ENCODE peak calls at places on chromosomes 16 and 17, in six cellular contexts. Q is stomach, W is upper lobe of right lung, C is SK-N-SH, A is NB4, V is mucosa of descending colon. O is an unnamed sample.

GRCh38 chr17:31586946-31587345 is 195.5 kb downstream of the RAB11FIP4 start:
- DNase-seq in V (no peak), W (no peak), Q (no peak), A (peak; percentile 47), C (no peak), O (no peak)

GRCh38 chr16:55513616-55514015 is 4.7 kb downstream of the LPCAT2 start:
- DNase-seq in Q (no peak), C (no peak), V (no peak), W (no peak), A (no peak), O (no peak)

GRCh38 chr16:66382966-66383299 is 16.4 kb downstream of the CDH5 start:
- DNase-seq in A (no peak), W (no peak), Q (no peak), C (no peak), V (no peak), O (no peak)

GRCh38 chr16:50396770-50397525 is 28.2 kb upstream of the BRD7 start:
- DNase-seq in A (peak; percentile 42), C (no peak), V (no peak), W (no peak), Q (no peak), O (peak; percentile 83)

GRCh38 chr16:138049-138417 is 440 bp downstream of the NPRL3 start:
- DNase-seq in Q (no peak), A (peak; percentile 29), C (peak; percentile 76), W (peak; percentile 72), V (peak; percentile 15), O (no peak)

GRCh38 chr17:55584055-55584685 is 72.9 kb upstream of the SMIM36 start:
- DNase-seq in V (no peak), W (no peak), A (peak; percentile 31), C (no peak), Q (no peak), O (peak; percentile 5)

GRCh38 chr16:9384141-9384540 is 292.7 kb downstream of the HAPSTR1 start:
- DNase-seq in V (no peak), C (no peak), A (no peak), Q (no peak), W (no peak), O (no peak)

GRCh38 chr17:58323420-58324408 is 4.9 kb downstream of the TSPOAP1 start:
- DNase-seq in Q (no peak), V (no peak), W (no peak), C (no peak), A (no peak), O (no peak)

GRCh38 chr17:42573095-42573494 is 4.4 kb downstream of the PSMC3IP start:
- DNase-seq in V (no peak), C (no peak), W (peak; percentile 4), A (peak; percentile 27), Q (no peak), O (no peak)

GRCh38 chr17:13728751-13729150 is 127.0 kb upstream of the HS3ST3A1 start:
- DNase-seq in Q (no peak), W (no peak), V (no peak), A (no peak), C (no peak), O (no peak)

GRCh38 chr17:41271858-41272257 is 3.6 kb upstream of the KRTAP9-7 start:
- DNase-seq in A (no peak), V (no peak), Q (no peak), W (no peak), C (no peak), O (no peak)

GRCh38 chr17:77424585-77425344 is 284.0 kb downstream of the SEC14L1 start:
- DNase-seq in Q (peak; percentile 72), C (peak; percentile 99), V (peak; percentile 75), W (peak; percentile 88), A (peak; percentile 59), O (no peak)

GRCh38 chr17:78882546-78883089 is 20.4 kb downstream of the CEP295NL start:
- DNase-seq in V (no peak), C (peak; percentile 88), Q (no peak), A (peak; percentile 79), W (peak; percentile 72), O (no peak)

GRCh38 chr16:54034684-54035083 is 251.9 kb downstream of the IRX3 start:
- DNase-seq in A (peak; percentile 58), W (no peak), C (no peak), Q (no peak), V (no peak), O (no peak)

GRCh38 chr17:50807675-50808074 is 27.7 kb upstream of the WFIKKN2 start:
- DNase-seq in Q (no peak), V (no peak), A (no peak), C (no peak), W (no peak), O (no peak)

GRCh38 chr16:8877894-8878522 is 4.1 kb upstream of the LITAFD start:
- DNase-seq in W (no peak), A (no peak), Q (no peak), C (no peak), V (no peak), O (peak; percentile 47)

GRCh38 chr16:66399930-66400329 is 27.2 kb upstream of the BEAN1 start:
- DNase-seq in C (peak; percentile 46), Q (no peak), A (peak; percentile 40), V (no peak), W (no peak), O (no peak)

GRCh38 chr16:24988593-24989338 is 26.4 kb downstream of the ARHGAP17 start:
- DNase-seq in Q (peak; percentile 40), W (no peak), V (peak; percentile 80), C (peak; percentile 57), A (no peak), O (peak; percentile 75)

GRCh38 chr17:38667099-38667786 is 7.5 kb downstream of the EPOP start:
- DNase-seq in A (peak; percentile 81), C (peak; percentile 88), V (peak; percentile 71), W (peak; percentile 68), Q (peak; percentile 70), O (peak; percentile 96)

GRCh38 chr16:84970447-84971127 is 40.7 kb downstream of the ZDHHC7 start:
- DNase-seq in W (peak; percentile 92), V (peak; percentile 74), Q (peak; percentile 84), A (peak; percentile 85), C (peak; percentile 85), O (peak; percentile 88)

GRCh38 chr17:38663125-38663751 is 11.5 kb downstream of the EPOP start:
- DNase-seq in C (peak; percentile 88), Q (peak; percentile 76), V (peak; percentile 77), A (peak; percentile 80), W (peak; percentile 82), O (peak; percentile 99)

DNA sequence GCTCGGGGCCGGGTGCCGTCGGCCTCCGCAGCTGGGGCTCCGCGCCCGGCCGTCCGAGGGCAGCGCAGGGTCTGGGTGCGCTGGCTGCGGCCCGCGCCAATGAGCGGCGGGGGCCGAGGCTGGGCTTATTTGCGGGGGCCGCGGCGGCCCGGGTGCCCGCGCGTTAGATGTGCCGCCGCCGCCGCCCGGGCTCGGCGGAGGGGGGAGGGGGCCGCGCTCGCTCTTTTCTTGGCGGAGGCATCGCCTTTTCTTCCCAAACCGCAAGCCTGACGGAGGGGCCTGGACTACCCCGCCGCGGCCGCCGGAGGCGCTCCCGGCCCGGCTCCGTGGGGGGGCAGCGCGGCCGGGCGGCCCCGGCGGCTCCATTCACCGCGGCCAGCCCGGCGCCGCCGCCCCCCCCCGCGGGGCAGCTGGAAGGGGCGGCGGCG is at the start of gene NOTUM:
- DNase-seq in W (no peak), Q (no peak), V (no peak), A (peak; percentile 56), C (peak; percentile 90), O (no peak)
- TF ChIP-seq CTCF in W (no peak), Q (no peak), V (no peak), A (no peak), C (peak; percentile 42), O (no peak)

DNA sequence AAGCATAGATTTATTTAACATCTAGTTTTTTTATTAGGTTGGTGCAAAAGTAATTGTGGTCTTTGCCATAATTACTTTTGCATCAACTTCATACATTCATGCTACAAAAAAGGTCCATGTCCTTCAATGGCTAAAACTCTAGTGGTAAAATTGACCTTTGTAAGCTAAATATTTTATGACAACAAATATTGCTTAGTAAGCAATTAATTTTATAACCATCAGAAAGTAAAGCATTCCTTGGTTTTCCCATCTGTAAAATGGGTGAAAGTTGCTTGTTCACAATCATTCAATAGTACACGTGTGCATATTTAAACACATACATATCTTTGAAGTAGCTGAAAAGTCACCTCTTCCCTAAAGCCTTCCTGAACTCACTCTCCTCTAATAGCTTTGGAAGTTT is 789.6 kb downstream of the CDH8 start:
- DNase-seq in W (no peak), C (no peak), V (no peak), Q (no peak), A (no peak), O (no peak)
- TF ChIP-seq CTCF in W (no peak), C (no peak), V (no peak), Q (no peak), A (no peak), O (no peak)

GRCh38 chr17:76365256-76365903 is 11.7 kb upstream of the PRPSAP1 start:
- DNase-seq in V (no peak), Q (no peak), C (no peak), W (no peak), A (no peak), O (no peak)
- TF ChIP-seq CTCF in V (no peak), Q (no peak), C (no peak), W (peak; percentile 22), A (no peak), O (peak; percentile 29)

GRCh38 chr17:45231481-45232116 is 9.9 kb downstream of the FMNL1 start:
- DNase-seq in W (no peak), C (peak; percentile 76), Q (peak; percentile 56), V (peak; percentile 50), A (no peak), O (peak; percentile 85)
- TF ChIP-seq CTCF in W (peak; percentile 33), C (peak; percentile 38), Q (no peak), V (no peak), A (no peak), O (peak; percentile 66)

GRCh38 chr16:89168381-89169189 is 3.0 kb upstream of the CDH15 start:
- DNase-seq in W (no peak), C (no peak), A (no peak), Q (no peak), V (no peak), O (peak; percentile 42)
- TF ChIP-seq CTCF in W (no peak), C (peak; percentile 10), A (no peak), Q (no peak), V (no peak), O (peak; percentile 12)

GRCh38 chr17:65049085-65049756 is 7.3 kb downstream of the GNA13 start:
- DNase-seq in W (no peak), A (no peak), V (no peak), Q (no peak), C (no peak), O (no peak)
- TF ChIP-seq CTCF in W (no peak), A (no peak), V (no peak), Q (no peak), C (no peak), O (no peak)

GRCh38 chr16:26791166-26791565 is 275.6 kb upstream of the C16orf82 start:
- DNase-seq in A (no peak), C (no peak), V (no peak), Q (no peak), W (no peak), O (no peak)

DNA sequence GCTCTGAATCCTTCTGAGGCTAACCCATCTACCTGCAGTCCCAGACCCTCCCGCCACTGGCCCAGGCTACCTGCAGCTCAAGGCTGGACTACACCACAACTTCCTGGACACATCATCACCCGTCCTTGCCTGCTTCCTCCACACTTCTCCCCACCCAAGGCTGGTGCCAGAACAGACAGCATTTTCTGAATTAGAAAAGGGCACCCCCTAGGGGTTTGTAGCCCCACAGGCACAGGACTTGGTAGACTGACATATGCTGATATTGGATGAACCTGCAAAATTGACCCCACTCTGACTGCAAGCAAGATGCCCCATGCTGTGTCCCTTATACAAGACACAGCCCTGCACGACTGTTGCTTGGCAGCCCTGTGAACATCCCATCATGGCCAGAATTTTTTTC is 271.5 kb upstream of the C16orf82 start:
- DNase-seq in Q (no peak), A (peak; percentile 42), C (no peak), V (no peak), W (no peak), O (no peak)
- TF ChIP-seq CTCF in Q (no peak), A (peak; percentile 45), C (no peak), V (no peak), W (peak; percentile 22), O (no peak)

O was measured in Calu3.